ENCODE peak calls at places on chromosome 11, in five cellular contexts. J, X, U, A and T are unnamed samples.

GRCh38 chr11:104534268-104534667 is 364.0 kb downstream of the CASP12 start:
- DNase-seq in X (no peak), A (no peak), U (no peak), J (no peak), T (no peak)

GRCh38 chr11:70141490-70142014 is 61.5 kb upstream of the FADD start:
- DNase-seq in U (no peak), A (no peak), X (no peak), J (no peak), T (no peak)

GRCh38 chr11:35101223-35101622 is 37.7 kb upstream of the CD44 start:
- DNase-seq in J (no peak), A (no peak), X (no peak), U (no peak), T (no peak)

GRCh38 chr11:70314730-70315129 is 44.2 kb downstream of the PPFIA1 start:
- DNase-seq in U (no peak), J (no peak), X (no peak), A (no peak), T (peak; percentile 61)

GRCh38 chr11:115164774-115165173 is 339.4 kb downstream of the CADM1 start:
- DNase-seq in U (peak; percentile 25), A (no peak), X (no peak), J (no peak), T (no peak)

GRCh38 chr11:99687320-99687719 is 666.6 kb downstream of the CNTN5 start:
- DNase-seq in U (no peak), J (no peak), X (no peak), A (no peak), T (no peak)

GRCh38 chr11:12164061-12165014 is 53.9 kb downstream of the MICAL2 start:
- DNase-seq in U (no peak), A (no peak), X (peak; percentile 93), J (no peak), T (no peak)

GRCh38 chr11:2300290-2300935 is 1.3 kb downstream of the C11orf21 start:
- DNase-seq in J (no peak), U (no peak), A (no peak), X (no peak), T (no peak)

GRCh38 chr11:44033411-44033850 is 14.3 kb upstream of the ACCSL start:
- DNase-seq in A (no peak), J (no peak), U (no peak), X (no peak), T (no peak)

GRCh38 chr11:57978686-57979531 is 44.8 kb upstream of the OR9Q1 start:
- DNase-seq in J (no peak), X (no peak), U (no peak), A (no peak), T (no peak)

GRCh38 chr11:120499859-120500258 is 11.7 kb upstream of the GRIK4 start:
- DNase-seq in A (no peak), X (no peak), U (no peak), J (no peak), T (no peak)

GRCh38 chr11:78786746-78787145 is 212.1 kb upstream of the NARS2 start:
- DNase-seq in X (no peak), A (no peak), J (no peak), U (no peak), T (no peak)

GRCh38 chr11:119178166-119178680 is 7.1 kb upstream of the NHERF4 start:
- DNase-seq in A (no peak), U (no peak), X (no peak), J (no peak), T (no peak)

GRCh38 chr11:68966894-68967780 is 13.6 kb downstream of the MRGPRD start:
- DNase-seq in U (no peak), X (no peak), A (no peak), J (no peak), T (peak; percentile 6)

GRCh38 chr11:129738242-129738641 is 77.4 kb upstream of the TMEM45B start:
- DNase-seq in J (no peak), X (no peak), A (no peak), U (no peak), T (no peak)

GRCh38 chr11:134261626-134262488 is 8.5 kb downstream of the ACAD8 start:
- DNase-seq in A (no peak), J (no peak), U (no peak), X (peak; percentile 6), T (no peak)

GRCh38 chr11:87463486-87464102 is 425.9 kb downstream of the TMEM135 start:
- DNase-seq in J (no peak), U (no peak), A (no peak), X (peak; percentile 42), T (no peak)

GRCh38 chr11:31882951-31883392 is 71.8 kb upstream of the PAX6 start:
- DNase-seq in J (no peak), A (no peak), X (no peak), U (no peak), T (no peak)

GRCh38 chr11:95284057-95285052 is 53.4 kb upstream of the SESN3 start:
- DNase-seq in U (no peak), X (no peak), A (no peak), J (no peak), T (no peak)

GRCh38 chr11:2411446-2412305 is 11.1 kb downstream of the TSSC4 start:
- DNase-seq in X (no peak), A (no peak), U (peak; percentile 12), J (no peak), T (no peak)

GRCh38 chr11:15471028-15471708 is 356.4 kb downstream of the INSC start:
- DNase-seq in X (no peak), A (no peak), J (no peak), U (no peak), T (no peak)

GRCh38 chr11:61390161-61390560 is 2.2 kb upstream of the TMEM216 start:
- DNase-seq in U (no peak), X (no peak), J (no peak), A (no peak), T (no peak)

GRCh38 chr11:61392991-61393595 is 706 bp downstream of the TMEM216 start:
- DNase-seq in J (no peak), A (no peak), U (no peak), X (no peak), T (no peak)
- TF ChIP-seq CTCF in J (no peak), A (no peak), U (no peak), X (peak; percentile 16), T (no peak)

GRCh38 chr11:8807544-8808225 is 103.3 kb upstream of the AKIP1 start:
- DNase-seq in U (peak; percentile 77), X (no peak), A (no peak), J (peak; percentile 35), T (no peak)
- H3K4me1 ChIP-seq in U (peaks cover 30% of the 10 kb centered on the region), X (no peaks in the 10 kb centered on the region), A (peaks cover 83% of the 10 kb centered on the region), J (peaks cover 49% of the 10 kb centered on the region), T (peaks cover 87% of the 10 kb centered on the region)

GRCh38 chr11:47724041-47724729 is 9.0 kb upstream of the AGBL2 start:
- DNase-seq in J (peak; percentile 14), U (peak; percentile 56), A (no peak), X (no peak), T (no peak)

GRCh38 chr11:47725445-47726442 is 10.6 kb upstream of the AGBL2 start:
- DNase-seq in X (no peak), U (no peak), A (no peak), J (no peak), T (no peak)

GRCh38 chr11:47716692-47717091 is 1.5 kb upstream of the AGBL2 start:
- DNase-seq in U (no peak), A (no peak), J (no peak), X (no peak), T (no peak)

GRCh38 chr11:47723041-47723440 is 7.9 kb upstream of the AGBL2 start:
- DNase-seq in A (no peak), X (no peak), U (no peak), J (peak; percentile 42), T (no peak)

DNA sequence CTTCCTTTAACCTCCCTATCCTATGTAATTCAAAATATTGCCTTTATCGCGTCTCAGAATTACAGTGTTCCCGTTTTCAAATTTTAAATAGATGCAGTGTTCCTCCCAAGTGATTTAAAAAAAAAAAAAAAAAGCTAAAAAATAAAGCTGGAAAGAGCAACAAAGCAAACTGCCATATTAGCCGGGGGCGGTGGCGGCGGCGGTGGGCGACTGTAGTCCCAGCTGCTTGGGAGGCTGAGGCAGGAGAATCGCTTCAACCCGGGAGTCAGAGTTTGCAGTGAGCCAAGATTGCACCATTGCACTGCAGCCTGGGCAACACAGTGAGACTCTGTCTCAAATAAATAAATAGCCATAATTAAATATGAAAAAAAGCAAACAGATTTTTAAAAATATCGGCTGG is 5.5 kb upstream of the AGBL2 start:
- DNase-seq in A (no peak), U (no peak), X (no peak), J (no peak), T (no peak)
- H3K36me3 ChIP-seq in A (peaks cover 47% of the 10 kb centered on the region), U (no peaks in the 10 kb centered on the region), X (peaks cover 59% of the 10 kb centered on the region), J (peaks cover 93% of the 10 kb centered on the region), T (peaks cover 96% of the 10 kb centered on the region)

GRCh38 chr11:67044496-67044895 is 12.2 kb upstream of the RHOD start:
- DNase-seq in U (no peak), J (no peak), A (no peak), X (no peak), T (no peak)
- TF ChIP-seq CTCF in U (no peak), J (no peak), A (no peak), X (no peak), T (no peak)